ENCODE peak calls at places on chromosome 3, in nine cellular contexts. Y is fibroblast of pulmonary artery, A is H1, R is heart right ventricle, V is HepG2, O is astrocyte of the spinal cord, H is GM23338, D is mucosa of descending colon, Q is Panc1. B is an unnamed sample.
A peak's percentile ranks its signal among the peaks of the same experiment; 100 is the strongest.

GRCh38 chr3:10437272-10437994 is 68.0 kb downstream of the ATP2B2 start:
- DNase-seq in Y (peak; percentile 20), A (no peak), R (no peak), V (no peak), O (peak; percentile 73), H (no peak), D (no peak), Q (no peak), B (no peak)

GRCh38 chr3:125573216-125573615 is 22.1 kb downstream of the OSBPL11 start:
- DNase-seq in Y (no peak), A (no peak), R (no peak), V (no peak), O (no peak), H (no peak), D (no peak), Q (no peak), B (no peak)

GRCh38 chr3:186458306-186459107 is 85.7 kb downstream of the CRYGS start:
- DNase-seq in Y (no peak), A (peak; percentile 41), R (no peak), V (no peak), O (no peak), H (no peak), D (no peak), Q (no peak), B (peak; percentile 56)

GRCh38 chr3:25396251-25396650 is 31.8 kb upstream of the RARB start:
- DNase-seq in Y (no peak), A (no peak), R (no peak), V (no peak), O (no peak), H (no peak), D (no peak), Q (no peak), B (no peak)

GRCh38 chr3:113678773-113679172 is 17.7 kb downstream of the USF3 start:
- DNase-seq in Y (no peak), A (peak; percentile 19), R (no peak), V (no peak), O (no peak), H (no peak), D (no peak), Q (no peak), B (no peak)

GRCh38 chr3:147943265-147943945 is 534.2 kb downstream of the ZIC1 start:
- DNase-seq in Y (peak; percentile 84), A (no peak), R (no peak), V (no peak), O (peak; percentile 94), H (no peak), D (no peak), Q (no peak), B (no peak)

GRCh38 chr3:14253022-14253761 is 74.6 kb downstream of the LSM3 start:
- DNase-seq in Y (no peak), A (no peak), R (no peak), V (peak; percentile 55), O (no peak), H (no peak), D (no peak), Q (no peak), B (peak; percentile 71)

GRCh38 chr3:87006844-87007439 is 16.0 kb upstream of the VGLL3 start:
- DNase-seq in Y (peak; percentile 66), A (no peak), R (no peak), V (no peak), O (peak; percentile 58), H (peak; percentile 37), D (no peak), Q (no peak), B (no peak)

GRCh38 chr3:105582015-105582414 is 215.3 kb downstream of the ALCAM start:
- DNase-seq in Y (no peak), A (no peak), R (no peak), V (no peak), O (no peak), H (no peak), D (no peak), Q (no peak), B (no peak)

GRCh38 chr3:39110041-39110639 is 2.7 kb downstream of the TTC21A start:
- DNase-seq in Y (no peak), A (no peak), R (no peak), V (no peak), O (no peak), H (peak; percentile 40), D (no peak), Q (no peak), B (peak; percentile 60)

GRCh38 chr3:30510596-30510995 is 95.8 kb upstream of the TGFBR2 start:
- DNase-seq in Y (no peak), A (no peak), R (no peak), V (no peak), O (peak; percentile 86), H (no peak), D (no peak), Q (no peak), B (no peak)

GRCh38 chr3:175311404-175311803 is 452.3 kb downstream of the NAALADL2 start:
- DNase-seq in Y (no peak), A (no peak), R (no peak), V (no peak), O (no peak), H (no peak), D (no peak), Q (no peak), B (no peak)

GRCh38 chr3:2061360-2061759 is 37.3 kb upstream of the CNTN4 start:
- DNase-seq in Y (no peak), A (no peak), R (no peak), V (no peak), O (no peak), H (no peak), D (no peak), Q (no peak), B (no peak)

DNA sequence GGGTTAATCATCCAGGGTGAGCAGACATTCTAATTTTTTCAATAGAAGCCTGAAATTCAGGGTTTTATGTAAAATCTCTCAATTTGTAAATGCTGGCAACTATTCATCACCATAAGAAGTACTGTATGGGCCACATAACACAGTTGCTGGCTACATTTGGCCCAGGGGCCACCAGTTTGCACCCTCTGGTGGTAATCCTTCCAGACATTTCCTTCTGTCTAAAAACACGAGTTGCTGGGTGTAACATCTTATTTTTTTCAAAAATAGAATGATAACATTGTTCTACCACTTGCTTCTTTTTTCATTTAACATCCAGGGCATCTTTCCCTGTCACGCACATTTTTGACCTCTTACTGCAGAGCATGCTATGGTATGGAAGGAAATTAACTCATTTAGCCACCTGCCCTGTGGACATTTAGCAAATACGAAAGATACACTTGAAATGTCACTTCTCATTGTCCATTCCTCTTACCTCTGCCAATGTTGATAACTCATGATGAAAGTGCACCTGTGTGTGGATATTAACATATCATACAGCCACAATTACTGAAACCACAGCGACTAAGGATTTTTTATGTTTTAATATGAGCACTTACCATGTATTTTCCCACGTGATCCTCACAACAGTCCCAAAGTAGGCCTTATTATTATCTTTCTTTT is 117.5 kb upstream of the ARHGEF3 start:
- DNase-seq in Y (no peak), A (no peak), R (no peak), V (no peak), O (no peak), H (no peak), D (no peak), Q (no peak), B (no peak)
- H3K4me3 ChIP-seq in Y (no peak overlapping the region), A (no peak overlapping the region), R (no peak overlapping the region), V (no peak overlapping the region), O (no peak overlapping the region), H (no peak overlapping the region), D (no peak overlapping the region), Q (no peak overlapping the region), B (no peak overlapping the region)

DNA sequence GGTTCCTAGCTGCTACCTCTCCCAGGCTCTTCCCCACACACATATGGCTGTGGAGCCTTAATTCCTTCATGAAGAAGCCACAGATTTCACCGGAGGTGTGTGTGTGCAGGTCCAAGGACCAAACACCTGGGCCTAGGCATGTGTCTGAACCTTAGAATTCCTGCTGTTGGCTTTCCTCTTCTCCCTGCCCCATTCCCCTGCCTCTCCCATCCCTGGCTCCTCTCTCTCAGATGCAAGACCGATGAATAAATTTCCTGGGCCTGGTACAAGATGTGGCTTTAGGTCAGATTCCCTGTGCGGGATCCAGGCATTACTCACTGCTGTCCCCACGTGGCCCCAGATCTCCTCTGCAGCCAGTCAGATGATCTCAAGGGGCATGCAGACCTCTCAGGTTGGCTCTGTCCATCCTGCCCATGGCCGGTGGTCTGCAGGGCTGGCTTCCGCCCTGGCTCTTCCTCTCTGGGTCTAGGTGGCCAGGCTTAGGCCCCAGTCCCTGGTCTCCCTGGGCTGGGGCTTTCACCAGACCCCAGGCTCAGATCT is 20.4 kb downstream of the CCR9 start:
- DNase-seq in Y (peak; percentile 65), A (no peak), R (no peak), V (peak; percentile 8), O (peak; percentile 56), H (peak; percentile 61), D (no peak), Q (no peak), B (no peak)
- TF ChIP-seq CTCF in Y (peak; percentile 61), A (peak; percentile 79), R (peak; percentile 42), V (peak; percentile 73), O (peak; percentile 73), H (peak; percentile 72), D (no peak), Q (peak; percentile 58), B (no peak)

DNA sequence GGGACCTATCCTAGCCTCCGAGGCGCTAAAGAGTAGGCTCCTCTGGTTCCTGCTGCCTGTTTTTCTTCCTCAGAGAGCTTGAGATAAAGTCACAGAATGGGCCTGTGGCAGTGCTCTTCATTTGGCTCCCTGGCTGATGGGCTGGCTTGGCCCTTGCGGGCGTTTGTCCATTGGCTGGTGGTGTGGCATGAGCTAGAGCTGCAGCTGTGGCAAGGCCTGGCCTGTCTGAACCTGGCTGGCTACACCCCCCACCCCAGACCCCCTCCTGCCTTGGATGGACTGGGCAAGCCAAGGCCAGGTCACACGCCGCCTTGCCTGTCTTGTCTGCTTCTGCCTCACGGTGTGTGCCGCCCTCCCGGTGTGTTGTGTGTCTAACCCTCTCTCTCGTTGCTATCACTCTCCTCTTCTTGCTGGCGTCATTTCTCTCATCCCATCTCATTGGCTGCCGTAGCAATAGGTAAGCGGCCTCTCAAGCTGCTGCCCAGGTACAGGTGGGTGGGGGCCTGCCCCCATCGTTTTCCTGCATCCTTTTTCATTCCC is 3.2 kb downstream of the AP2M1 start:
- DNase-seq in Y (no peak), A (no peak), R (no peak), V (no peak), O (no peak), H (no peak), D (no peak), Q (no peak), B (no peak)
- H3K4me3 ChIP-seq in Y (peak overlapping the region; percentile 77), A (peak overlapping the region; percentile 92), R (no peak overlapping the region), V (no peak overlapping the region), O (no peak overlapping the region), H (no peak overlapping the region), D (no peak overlapping the region), Q (no peak overlapping the region), B (no peak overlapping the region)

DNA sequence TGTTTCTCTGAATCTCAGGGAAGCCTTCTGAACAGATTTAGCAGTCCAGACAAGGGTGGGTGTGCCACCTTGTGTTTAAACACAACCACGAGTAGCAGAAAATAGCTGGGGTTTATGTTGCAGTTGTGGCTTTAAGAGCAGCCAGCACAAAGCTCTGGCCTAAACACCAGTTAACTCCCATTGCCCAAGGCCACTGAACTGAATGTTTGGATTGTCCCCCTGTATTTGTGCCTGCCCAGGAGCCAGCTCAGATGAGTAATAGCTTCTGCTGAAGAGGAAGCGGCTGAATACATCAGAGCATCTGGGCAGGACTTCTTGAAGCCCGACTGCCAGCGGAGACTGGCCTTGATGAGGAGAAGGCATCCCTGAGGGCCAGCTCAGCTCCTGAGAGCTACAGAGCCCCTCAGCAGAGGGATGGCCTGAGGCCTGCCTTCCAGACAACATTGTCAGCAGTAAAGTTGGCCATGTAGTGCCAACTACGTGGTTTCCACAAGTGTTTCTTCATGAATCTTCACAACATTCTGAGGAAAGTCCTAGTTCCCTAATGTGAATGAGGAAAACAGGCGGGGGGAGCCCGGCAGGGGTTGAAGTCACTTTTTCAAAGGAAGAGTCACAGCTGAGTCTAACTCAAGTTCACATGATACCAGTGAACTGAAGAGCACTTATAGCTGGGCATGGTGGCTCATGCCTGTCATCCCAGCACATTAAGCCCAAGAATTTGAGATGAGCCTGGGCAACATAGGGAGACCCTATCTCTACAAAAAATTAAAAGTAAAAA is 65.8 kb upstream of the ZBTB38 start:
- DNase-seq in Y (peak; percentile 71), A (no peak), R (no peak), V (no peak), O (peak; percentile 64), H (no peak), D (no peak), Q (no peak), B (peak; percentile 90)
- TF ChIP-seq CTCF in Y (peak; percentile 11), A (no peak), R (no peak), V (peak; percentile 22), O (peak; percentile 21), H (no peak), D (no peak), Q (peak; percentile 6), B (no peak)

B was measured in lower leg skin.